ENCODE peak calls at places on chromosomes 2 and 18, in ten cellular contexts. Y, P, Z, F, T, I, A, S, E and K are unnamed samples.

GRCh38 chr2:10000541-10000940 is 42.8 kb upstream of the KLF11 start:
- DNase-seq in Y (no peak), P (no peak), Z (no peak), F (no peak), T (no peak), I (no peak), A (no peak), S (no peak), E (no peak), K (no peak)

GRCh38 chr2:218781691-218782528 is at the start of gene CYP27A1:
- DNase-seq in Y (peak; percentile 80), P (peak; percentile 22), Z (no peak), F (peak; percentile 14), T (peak; percentile 3), I (no peak), A (peak; percentile 27), S (peak; percentile 54), E (no peak), K (no peak)

GRCh38 chr2:43418673-43419072 is 177.2 kb downstream of the THADA start:
- DNase-seq in Y (no peak), P (no peak), Z (no peak), F (no peak), T (no peak), I (no peak), A (no peak), S (no peak), E (no peak), K (no peak)

GRCh38 chr18:39198376-39198775 is 1632.8 kb upstream of the CELF4 start:
- DNase-seq in Y (no peak), P (no peak), Z (no peak), F (no peak), T (no peak), I (no peak), A (no peak), S (no peak), E (no peak), K (no peak)

GRCh38 chr2:223952280-223952968 is 4.8 kb upstream of the MRPL44 start:
- DNase-seq in Y (no peak), P (no peak), Z (no peak), F (no peak), T (no peak), I (no peak), A (no peak), S (no peak), E (no peak), K (no peak)

GRCh38 chr18:44954256-44954655 is 273.6 kb downstream of the SETBP1 start:
- DNase-seq in Y (no peak), P (no peak), Z (no peak), F (no peak), T (no peak), I (no peak), A (no peak), S (no peak), E (no peak), K (no peak)

GRCh38 chr18:3340015-3340681 is 78.2 kb downstream of the MYL12B start:
- DNase-seq in Y (no peak), P (no peak), Z (no peak), F (peak; percentile 16), T (no peak), I (no peak), A (no peak), S (no peak), E (peak; percentile 76), K (no peak)

GRCh38 chr2:185188656-185189055 is 549.9 kb upstream of the FSIP2 start:
- DNase-seq in Y (no peak), P (peak; percentile 15), Z (no peak), F (no peak), T (no peak), I (no peak), A (no peak), S (no peak), E (no peak), K (no peak)

GRCh38 chr18:24530630-24531111 is 70.2 kb downstream of the HRH4 start:
- DNase-seq in Y (no peak), P (no peak), Z (no peak), F (peak; percentile 65), T (peak; percentile 41), I (no peak), A (peak; percentile 29), S (peak; percentile 67), E (peak; percentile 24), K (no peak)

GRCh38 chr2:147438897-147439296 is 405.9 kb upstream of the ACVR2A start:
- DNase-seq in Y (no peak), P (no peak), Z (no peak), F (no peak), T (no peak), I (no peak), A (no peak), S (no peak), E (no peak), K (no peak)

GRCh38 chr2:53913721-53914120 is 54.0 kb upstream of the GPR75 start:
- DNase-seq in Y (no peak), P (no peak), Z (no peak), F (peak; percentile 61), T (peak; percentile 74), I (no peak), A (no peak), S (no peak), E (peak; percentile 25), K (no peak)

GRCh38 chr2:72147303-72147970 is at the start of gene CYP26B1:
- DNase-seq in Y (no peak), P (no peak), Z (no peak), F (no peak), T (no peak), I (no peak), A (peak; percentile 19), S (peak; percentile 31), E (no peak), K (no peak)

GRCh38 chr2:11563784-11564666 is 30.2 kb downstream of the GREB1 start:
- DNase-seq in Y (no peak), P (no peak), Z (no peak), F (no peak), T (no peak), I (no peak), A (no peak), S (peak; percentile 2), E (no peak), K (no peak)

GRCh38 chr2:216632321-216632951 is 784 bp upstream of the IGFBP2 start:
- DNase-seq in Y (no peak), P (no peak), Z (no peak), F (no peak), T (no peak), I (no peak), A (no peak), S (no peak), E (no peak), K (no peak)

GRCh38 chr2:175187378-175187777 is 5.9 kb upstream of the ATP5MC3 start:
- DNase-seq in Y (no peak), P (no peak), Z (peak; percentile 7), F (peak; percentile 29), T (peak; percentile 30), I (no peak), A (no peak), S (no peak), E (peak; percentile 50), K (no peak)
- TF ChIP-seq CTCF in Y (no peak), P (peak; percentile 29), Z (peak; percentile 25), F (peak; percentile 35), T (no peak), I (peak; percentile 25), A (no peak), S (no peak), E (peak; percentile 60), K (no peak)

GRCh38 chr2:175965773-175966172 is 36.3 kb downstream of the LNPK start:
- DNase-seq in Y (no peak), P (no peak), Z (no peak), F (no peak), T (no peak), I (no peak), A (no peak), S (no peak), E (no peak), K (no peak)

GRCh38 chr2:175966839-175967238 is 35.2 kb downstream of the LNPK start:
- DNase-seq in Y (no peak), P (no peak), Z (no peak), F (no peak), T (no peak), I (no peak), A (no peak), S (no peak), E (no peak), K (no peak)

DNA sequence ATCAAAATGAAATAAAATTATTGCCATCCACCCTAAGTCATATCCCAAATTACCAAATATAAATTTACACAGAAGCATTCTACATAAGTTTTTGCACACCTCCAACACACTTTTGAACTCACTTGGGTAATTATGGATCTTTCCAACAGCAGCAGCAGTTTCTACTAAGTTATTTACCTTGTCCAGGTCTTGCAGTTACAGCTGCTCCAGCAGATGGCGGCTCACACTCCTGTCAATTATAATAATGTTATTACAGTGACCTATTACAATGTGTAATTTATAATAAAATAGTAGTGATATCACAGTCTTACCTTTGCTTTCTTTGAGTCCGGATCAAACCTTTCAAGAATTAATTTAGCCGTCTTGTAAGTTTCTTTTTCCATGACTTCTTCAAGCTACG is 37.9 kb downstream of the LNPK start:
- DNase-seq in Y (no peak), P (no peak), Z (no peak), F (no peak), T (no peak), I (no peak), A (no peak), S (no peak), E (no peak), K (no peak)
- TF ChIP-seq CTCF in Y (no peak), P (peak; percentile 29), Z (peak; percentile 42), F (peak; percentile 19), T (no peak), I (no peak), A (no peak), S (no peak), E (peak; percentile 24), K (no peak)

DNA sequence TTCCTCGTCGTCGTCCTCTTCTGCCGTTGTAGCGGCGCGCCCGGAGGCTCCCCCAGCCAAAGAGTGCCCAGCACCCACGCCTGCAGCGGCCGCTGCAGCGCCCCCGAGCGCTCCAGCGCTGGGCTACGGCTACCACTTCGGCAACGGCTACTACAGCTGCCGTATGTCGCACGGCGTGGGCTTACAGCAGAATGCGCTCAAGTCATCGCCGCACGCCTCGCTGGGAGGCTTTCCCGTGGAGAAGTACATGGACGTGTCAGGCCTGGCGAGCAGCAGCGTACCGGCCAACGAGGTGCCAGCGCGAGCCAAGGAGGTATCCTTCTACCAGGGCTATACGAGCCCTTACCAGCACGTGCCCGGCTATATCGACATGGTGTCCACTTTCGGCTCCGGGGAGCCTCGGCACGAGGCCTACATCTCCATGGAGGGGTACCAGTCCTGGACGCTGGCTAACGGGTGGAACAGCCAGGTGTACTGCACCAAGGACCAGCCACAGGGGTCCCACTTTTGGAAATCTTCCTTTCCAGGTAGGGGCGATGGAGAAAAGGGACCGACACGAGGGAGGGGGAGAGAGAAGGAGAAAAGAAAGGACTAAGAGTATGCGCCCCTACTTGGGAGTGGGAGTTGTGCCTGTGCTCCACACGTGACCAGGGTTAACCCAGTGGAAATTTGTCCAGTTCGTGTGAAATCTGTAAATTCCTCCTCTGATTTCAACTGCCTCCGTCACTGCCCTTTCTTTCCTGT is 796 bp downstream of the HOXD13 start:
- DNase-seq in Y (no peak), P (no peak), Z (no peak), F (no peak), T (no peak), I (no peak), A (no peak), S (no peak), E (no peak), K (no peak)
- TF ChIP-seq CTCF in Y (no peak), P (peak; percentile 15), Z (peak; percentile 7), F (no peak), T (no peak), I (peak; percentile 6), A (no peak), S (no peak), E (peak; percentile 55), K (no peak)

GRCh38 chr18:67358947-67359346 is 157.6 kb downstream of the DSEL start:
- DNase-seq in Y (no peak), P (no peak), Z (no peak), F (no peak), T (no peak), I (no peak), A (no peak), S (no peak), E (no peak), K (no peak)
- TF ChIP-seq CTCF in Y (no peak), P (no peak), Z (no peak), F (no peak), T (no peak), I (no peak), A (no peak), S (no peak), E (no peak), K (no peak)